ENCODE peak calls at places on chromosome 5, in nine cellular contexts. R is AG09309; Y is epithelial cell of prostate; J is activated CD4-positive, alpha-beta T cell treated with anti-CD3 and anti-CD28 coated beads, Interleukin-2, amount 50 U/mL, for 1 hour; P is stimulated activated CD8-positive, alpha-beta memory T cell treated with anti-CD3 and anti-CD28 coated beads, Interleukin-15, amount 100 ng/mL, for 24 hours; C is activated CD8-positive, alpha-beta T cell treated with anti-CD3 and anti-CD28 coated beads for 36 hours; K is breast epithelium; V is Caco-2; W is ELR. U is an unnamed sample.

GRCh38 chr5:111017731-111018130 is 53.8 kb upstream of the TSLP start:
- DNase-seq in Y (no peak), P (no peak), R (no peak), J (no peak), W (peak), C (no peak), V (no peak), K (no peak), U (no peak)

GRCh38 chr5:68295772-68296171 is 80.2 kb downstream of the PIK3R1 start:
- DNase-seq in Y (no peak), W (no peak), V (no peak), P (no peak), C (no peak), R (no peak), J (no peak), K (no peak), U (no peak)

GRCh38 chr5:142697846-142698245 is 12.0 kb upstream of the FGF1 start:
- DNase-seq in J (no peak), V (no peak), C (no peak), R (no peak), Y (no peak), W (no peak), P (no peak), K (no peak), U (no peak)

GRCh38 chr5:31531543-31531887 is 378 bp downstream of the DROSHA start:
- DNase-seq in C (peak), K (no peak), W (peak), Y (no peak), P (peak), J (peak), V (no peak), R (no peak), U (no peak)

GRCh38 chr5:157248771-157249475 is 17.0 kb upstream of the CYFIP2 start:
- DNase-seq in K (no peak), J (no peak), P (no peak), V (no peak), W (no peak), R (no peak), C (peak), Y (no peak), U (no peak)

GRCh38 chr5:133196441-133197085 is 144.8 kb downstream of the HSPA4 start:
- DNase-seq in V (no peak), J (no peak), Y (no peak), R (no peak), P (no peak), W (no peak), K (no peak), C (no peak), U (no peak)

GRCh38 chr5:131198625-131199024 is 27.9 kb downstream of the LYRM7 start:
- DNase-seq in P (no peak), C (no peak), V (no peak), Y (no peak), W (peak), R (no peak), K (no peak), J (no peak), U (no peak)

GRCh38 chr5:109589983-109590382 is 99.7 kb upstream of the MAN2A1 start:
- DNase-seq in C (peak), K (no peak), W (peak), V (no peak), P (no peak), Y (no peak), R (no peak), J (no peak), U (no peak)

GRCh38 chr5:164233796-164234195 is 728.4 kb downstream of the MAT2B start:
- DNase-seq in W (no peak), V (no peak), P (no peak), R (no peak), J (no peak), C (no peak), K (no peak), Y (no peak), U (no peak)

GRCh38 chr5:34684980-34685352 is 28.8 kb downstream of the RAI14 start:
- DNase-seq in W (no peak), P (no peak), J (no peak), V (no peak), C (no peak), R (no peak), Y (no peak), K (no peak), U (no peak)

GRCh38 chr5:177111720-177112394 is 21.7 kb upstream of the NSD1 start:
- DNase-seq in C (peak), R (no peak), J (peak), V (peak), K (no peak), W (peak), P (peak), Y (no peak), U (peak)

GRCh38 chr5:56516441-56516840 is 283.3 kb upstream of the ANKRD55 start:
- DNase-seq in Y (no peak), P (no peak), C (no peak), K (no peak), V (no peak), J (no peak), W (no peak), R (no peak), U (no peak)

GRCh38 chr5:179118756-179119414 is 58.7 kb downstream of the ZNF354C start:
- DNase-seq in C (no peak), K (peak), J (no peak), Y (no peak), P (no peak), R (no peak), W (no peak), V (peak), U (no peak)

GRCh38 chr5:149777382-149777781 is 47.3 kb downstream of the PPARGC1B start:
- DNase-seq in Y (no peak), K (no peak), P (no peak), W (no peak), R (no peak), J (no peak), V (no peak), C (no peak), U (no peak)

GRCh38 chr5:171484460-171484899 is 65.0 kb downstream of the FGF18 start:
- DNase-seq in K (no peak), J (peak), C (peak), V (no peak), W (peak), R (no peak), P (peak), Y (no peak), U (no peak)

GRCh38 chr5:56419667-56420066 is 186.5 kb upstream of the ANKRD55 start:
- DNase-seq in J (no peak), P (no peak), W (no peak), Y (no peak), C (no peak), R (no peak), K (no peak), V (no peak), U (no peak)

GRCh38 chr5:1930501-1930879 is 47.8 kb upstream of the IRX4 start:
- DNase-seq in Y (no peak), R (no peak), J (no peak), V (no peak), P (no peak), C (no peak), K (peak), W (no peak), U (no peak)

GRCh38 chr5:157745041-157745456 is 1.5 kb downstream of the LSM11 start:
- DNase-seq in P (no peak), R (no peak), K (no peak), V (no peak), C (no peak), Y (no peak), J (no peak), W (no peak), U (no peak)

GRCh38 chr5:137137013-137137632 is 362.0 kb downstream of the SPOCK1 start:
- DNase-seq in W (no peak), J (no peak), V (no peak), K (no peak), Y (no peak), P (no peak), R (no peak), C (no peak), U (no peak)

GRCh38 chr5:110517396-110517795 is 209.1 kb downstream of the TMEM232 start:
- DNase-seq in P (no peak), K (no peak), Y (no peak), W (no peak), J (no peak), C (no peak), R (no peak), V (no peak), U (no peak)

GRCh38 chr5:147530801-147531389 is 21.0 kb upstream of the DPYSL3 start:
- DNase-seq in C (no peak), R (peak), P (no peak), J (no peak), K (no peak), V (no peak), Y (peak), W (peak), U (no peak)

GRCh38 chr5:147854894-147855773 is 23.4 kb upstream of the SCGB3A2 start:
- DNase-seq in V (no peak), Y (no peak), J (no peak), K (no peak), P (no peak), C (no peak), W (no peak), R (no peak), U (no peak)

GRCh38 chr5:63053019-63053638 is 474.5 kb downstream of the LRRC70 start:
- DNase-seq in R (no peak), Y (peak), C (no peak), K (no peak), P (no peak), W (no peak), V (no peak), J (no peak), U (no peak)

GRCh38 chr5:33235824-33236223 is 204.9 kb upstream of the TARS1 start:
- DNase-seq in R (no peak), J (no peak), W (no peak), P (no peak), V (no peak), Y (no peak), C (peak), K (no peak), U (no peak)

GRCh38 chr5:6850033-6850432 is 136.8 kb downstream of the TENT4A start:
- DNase-seq in W (no peak), Y (no peak), C (peak), P (no peak), R (no peak), V (no peak), J (no peak), K (no peak), U (no peak)

GRCh38 chr5:127425037-127425436 is 92.4 kb upstream of the PRRC1 start:
- DNase-seq in R (no peak), W (no peak), Y (no peak), V (peak), C (no peak), J (no peak), P (no peak), K (no peak), U (no peak)

GRCh38 chr5:151038801-151039238 is 18.4 kb downstream of the GPX3 start:
- DNase-seq in C (peak), V (no peak), K (no peak), J (no peak), R (no peak), Y (no peak), P (no peak), W (peak), U (no peak)

GRCh38 chr5:89972901-89973300 is 436.7 kb downstream of the CETN3 start:
- DNase-seq in V (no peak), R (no peak), C (no peak), Y (no peak), W (no peak), J (no peak), K (no peak), P (no peak), U (no peak)

GRCh38 chr5:124315746-124316415 is 430.6 kb downstream of the ZNF608 start:
- DNase-seq in K (no peak), V (no peak), Y (peak), P (no peak), J (no peak), R (no peak), W (peak), C (no peak), U (no peak)

GRCh38 chr5:98569288-98569687 is 204.2 kb upstream of the RGMB start:
- DNase-seq in R (no peak), V (no peak), W (no peak), C (no peak), K (no peak), P (no peak), J (no peak), Y (peak), U (no peak)

GRCh38 chr5:121783700-121784099 is 68.0 kb upstream of the FTMT start:
- DNase-seq in Y (no peak), R (no peak), C (no peak), P (no peak), K (no peak), V (no peak), J (no peak), W (no peak), U (no peak)

GRCh38 chr5:145983461-145983860 is 47.1 kb downstream of the SH3RF2 start:
- DNase-seq in W (no peak), C (no peak), P (no peak), R (no peak), K (no peak), Y (no peak), V (no peak), J (no peak), U (no peak)